ENCODE peak calls at places on chromosome 21, in nine cellular contexts. One of them, this sample, is unnamed.

GRCh38 chr21:36859744-36860501 is 106.5 kb downstream of the HLCS start:
- DNase-seq in fibroblast of lung: peak
- DNase-seq in memory B cell: peak
- DNase-seq in left ventricle myocardium superior: peak
- DNase-seq in lower lobe of right lung: peak
- DNase-seq in DMS153: no peak
- DNase-seq in foreskin fibroblast: peak
- DNase-seq in T-helper 1 cell: no peak
- DNase-seq in activated effector memory CD4-positive, alpha-beta T cell treated with anti-CD3 and anti-CD28 coated beads, Interleukin-2, amount 50 U/mL, for 16 hours: no peak
- DNase-seq in this sample: peak

GRCh38 chr21:30563630-30564029 is 2.5 kb upstream of the KRTAP19-7 start:
- DNase-seq in fibroblast of lung: no peak
- DNase-seq in memory B cell: no peak
- DNase-seq in left ventricle myocardium superior: no peak
- DNase-seq in lower lobe of right lung: no peak
- DNase-seq in DMS153: no peak
- DNase-seq in foreskin fibroblast: no peak
- DNase-seq in T-helper 1 cell: no peak
- DNase-seq in activated effector memory CD4-positive, alpha-beta T cell treated with anti-CD3 and anti-CD28 coated beads, Interleukin-2, amount 50 U/mL, for 16 hours: no peak
- DNase-seq in this sample: no peak

GRCh38 chr21:27586986-27587385 is 620.1 kb upstream of the ADAMTS5 start:
- DNase-seq in fibroblast of lung: no peak
- DNase-seq in memory B cell: no peak
- DNase-seq in left ventricle myocardium superior: no peak
- DNase-seq in lower lobe of right lung: no peak
- DNase-seq in DMS153: no peak
- DNase-seq in foreskin fibroblast: no peak
- DNase-seq in T-helper 1 cell: no peak
- DNase-seq in activated effector memory CD4-positive, alpha-beta T cell treated with anti-CD3 and anti-CD28 coated beads, Interleukin-2, amount 50 U/mL, for 16 hours: no peak
- DNase-seq in this sample: peak

GRCh38 chr21:16563795-16564194 is 834.0 kb downstream of the USP25 start:
- DNase-seq in fibroblast of lung: no peak
- DNase-seq in memory B cell: no peak
- DNase-seq in left ventricle myocardium superior: no peak
- DNase-seq in lower lobe of right lung: peak
- DNase-seq in DMS153: no peak
- DNase-seq in foreskin fibroblast: no peak
- DNase-seq in T-helper 1 cell: no peak
- DNase-seq in activated effector memory CD4-positive, alpha-beta T cell treated with anti-CD3 and anti-CD28 coated beads, Interleukin-2, amount 50 U/mL, for 16 hours: no peak
- DNase-seq in this sample: peak

GRCh38 chr21:34970126-34970525 is 79.0 kb downstream of the RUNX1 start:
- DNase-seq in fibroblast of lung: no peak
- DNase-seq in memory B cell: no peak
- DNase-seq in left ventricle myocardium superior: no peak
- DNase-seq in lower lobe of right lung: no peak
- DNase-seq in DMS153: no peak
- DNase-seq in foreskin fibroblast: no peak
- DNase-seq in T-helper 1 cell: no peak
- DNase-seq in activated effector memory CD4-positive, alpha-beta T cell treated with anti-CD3 and anti-CD28 coated beads, Interleukin-2, amount 50 U/mL, for 16 hours: no peak
- DNase-seq in this sample: no peak

GRCh38 chr21:35406600-35406999 is 357.5 kb upstream of the RUNX1 start:
- DNase-seq in fibroblast of lung: no peak
- DNase-seq in memory B cell: no peak
- DNase-seq in left ventricle myocardium superior: no peak
- DNase-seq in lower lobe of right lung: no peak
- DNase-seq in DMS153: no peak
- DNase-seq in foreskin fibroblast: no peak
- DNase-seq in T-helper 1 cell: no peak
- DNase-seq in activated effector memory CD4-positive, alpha-beta T cell treated with anti-CD3 and anti-CD28 coated beads, Interleukin-2, amount 50 U/mL, for 16 hours: no peak
- DNase-seq in this sample: no peak

GRCh38 chr21:37530901-37531351 is 164.4 kb downstream of the DYRK1A start:
- DNase-seq in fibroblast of lung: no peak
- DNase-seq in memory B cell: no peak
- DNase-seq in left ventricle myocardium superior: peak
- DNase-seq in lower lobe of right lung: no peak
- DNase-seq in DMS153: no peak
- DNase-seq in foreskin fibroblast: no peak
- DNase-seq in T-helper 1 cell: no peak
- DNase-seq in activated effector memory CD4-positive, alpha-beta T cell treated with anti-CD3 and anti-CD28 coated beads, Interleukin-2, amount 50 U/mL, for 16 hours: no peak
- DNase-seq in this sample: peak

GRCh38 chr21:25518491-25518911 is 88.8 kb downstream of the MRPL39 start:
- DNase-seq in fibroblast of lung: no peak
- DNase-seq in memory B cell: no peak
- DNase-seq in left ventricle myocardium superior: no peak
- DNase-seq in lower lobe of right lung: no peak
- DNase-seq in DMS153: no peak
- DNase-seq in foreskin fibroblast: no peak
- DNase-seq in T-helper 1 cell: no peak
- DNase-seq in activated effector memory CD4-positive, alpha-beta T cell treated with anti-CD3 and anti-CD28 coated beads, Interleukin-2, amount 50 U/mL, for 16 hours: no peak
- DNase-seq in this sample: peak

GRCh38 chr21:33202464-33203363 is 27.0 kb upstream of the IFNAR2 start:
- DNase-seq in fibroblast of lung: no peak
- DNase-seq in memory B cell: no peak
- DNase-seq in left ventricle myocardium superior: no peak
- DNase-seq in lower lobe of right lung: no peak
- DNase-seq in DMS153: no peak
- DNase-seq in foreskin fibroblast: no peak
- DNase-seq in T-helper 1 cell: no peak
- DNase-seq in activated effector memory CD4-positive, alpha-beta T cell treated with anti-CD3 and anti-CD28 coated beads, Interleukin-2, amount 50 U/mL, for 16 hours: no peak
- DNase-seq in this sample: no peak

GRCh38 chr21:43196789-43197188 is 28.0 kb downstream of the CRYAA start:
- DNase-seq in fibroblast of lung: no peak
- DNase-seq in memory B cell: peak
- DNase-seq in left ventricle myocardium superior: peak
- DNase-seq in lower lobe of right lung: no peak
- DNase-seq in DMS153: peak
- DNase-seq in foreskin fibroblast: no peak
- DNase-seq in T-helper 1 cell: no peak
- DNase-seq in activated effector memory CD4-positive, alpha-beta T cell treated with anti-CD3 and anti-CD28 coated beads, Interleukin-2, amount 50 U/mL, for 16 hours: peak
- DNase-seq in this sample: peak

GRCh38 chr21:37582613-37583012 is 216.0 kb downstream of the DYRK1A start:
- DNase-seq in fibroblast of lung: peak
- DNase-seq in memory B cell: no peak
- DNase-seq in left ventricle myocardium superior: no peak
- DNase-seq in lower lobe of right lung: no peak
- DNase-seq in DMS153: no peak
- DNase-seq in foreskin fibroblast: peak
- DNase-seq in T-helper 1 cell: no peak
- DNase-seq in activated effector memory CD4-positive, alpha-beta T cell treated with anti-CD3 and anti-CD28 coated beads, Interleukin-2, amount 50 U/mL, for 16 hours: no peak
- DNase-seq in this sample: peak